ENCODE peak calls at places on chromosomes 4 and X, in ten cellular contexts. J, Y, O, V, Q, U, R, I, C and Z are unnamed samples.

GRCh38 chr4:61245321-61245720 is 45.2 kb downstream of the ADGRL3 start:
- DNase-seq in I (no peak), Y (no peak), O (no peak), J (no peak), V (no peak), C (no peak), U (no peak), R (no peak), Q (no peak), Z (no peak)

GRCh38 chrX:141220342-141221008 is 21.8 kb downstream of the SPANXC start:
- DNase-seq in C (no peak), V (no peak), O (no peak), Q (peak; percentile 78), R (no peak), Y (no peak), U (peak; percentile 61), J (no peak), I (peak; percentile 4), Z (no peak)

GRCh38 chrX:30713061-30713525 is 59.9 kb downstream of the GK start:
- DNase-seq in U (peak; percentile 72), V (peak; percentile 35), C (peak; percentile 72), J (no peak), O (peak; percentile 46), I (peak; percentile 10), Q (peak; percentile 32), R (peak; percentile 50), Y (peak; percentile 22), Z (peak; percentile 72)

GRCh38 chr4:126784966-126785580 is 847.7 kb upstream of the INTU start:
- DNase-seq in I (no peak), J (no peak), C (no peak), O (no peak), Y (no peak), R (no peak), U (no peak), Q (peak; percentile 55), V (no peak), Z (no peak)

GRCh38 chrX:632391-633042 is 1.9 kb downstream of the SHOX start:
- DNase-seq in C (no peak), U (no peak), R (peak; percentile 47), V (no peak), O (no peak), J (no peak), Y (no peak), I (no peak), Q (no peak), Z (no peak)

GRCh38 chr4:77695769-77696168 is 90.1 kb downstream of the CXCL13 start:
- DNase-seq in J (no peak), U (peak; percentile 88), V (no peak), R (no peak), C (no peak), I (peak; percentile 88), Q (peak; percentile 95), Y (no peak), O (no peak), Z (no peak)

GRCh38 chr4:113435893-113436292 is 325.6 kb downstream of the CAMK2D start:
- DNase-seq in I (no peak), J (no peak), Y (no peak), U (peak; percentile 90), Q (peak; percentile 96), V (no peak), R (no peak), O (no peak), C (peak; percentile 16), Z (no peak)

GRCh38 chr4:94918543-94918942 is 160.8 kb downstream of the BMPR1B start:
- DNase-seq in I (no peak), U (no peak), Q (no peak), R (no peak), J (no peak), C (no peak), V (no peak), Y (no peak), O (no peak), Z (no peak)

GRCh38 chr4:20860878-20861277 is 160.6 kb downstream of the PACRGL start:
- DNase-seq in V (no peak), U (no peak), I (no peak), J (no peak), Q (no peak), O (no peak), C (no peak), Y (no peak), R (no peak), Z (no peak)

GRCh38 chr4:173735585-173735984 is 205.6 kb upstream of the HAND2 start:
- DNase-seq in Q (no peak), V (no peak), J (no peak), R (no peak), O (no peak), Y (no peak), I (no peak), C (no peak), U (no peak), Z (no peak)

GRCh38 chr4:54838301-54838700 is 180.5 kb downstream of the KIT start:
- DNase-seq in C (no peak), U (no peak), I (no peak), Y (no peak), O (no peak), V (no peak), Q (no peak), J (no peak), R (no peak), Z (no peak)

GRCh38 chr4:25859429-25860148 is 3.2 kb downstream of the SEL1L3 start:
- DNase-seq in R (no peak), Q (no peak), I (no peak), J (no peak), U (no peak), V (no peak), Y (peak; percentile 33), O (peak; percentile 80), C (peak; percentile 35), Z (peak; percentile 52)

GRCh38 chr4:25857851-25858400 is 4.9 kb downstream of the SEL1L3 start:
- DNase-seq in C (no peak), Y (no peak), U (no peak), Q (no peak), V (no peak), J (no peak), R (no peak), I (no peak), O (no peak), Z (no peak)

GRCh38 chr4:25860586-25861421 is 2.0 kb downstream of the SEL1L3 start:
- DNase-seq in R (no peak), I (no peak), C (peak; percentile 50), O (peak; percentile 73), Q (no peak), V (no peak), U (no peak), J (peak; percentile 70), Y (no peak), Z (peak; percentile 37)

GRCh38 chr4:25857403-25857802 is 5.4 kb downstream of the SEL1L3 start:
- DNase-seq in I (no peak), Q (no peak), R (no peak), U (no peak), O (peak; percentile 51), Y (no peak), C (no peak), J (no peak), V (no peak), Z (no peak)

DNA sequence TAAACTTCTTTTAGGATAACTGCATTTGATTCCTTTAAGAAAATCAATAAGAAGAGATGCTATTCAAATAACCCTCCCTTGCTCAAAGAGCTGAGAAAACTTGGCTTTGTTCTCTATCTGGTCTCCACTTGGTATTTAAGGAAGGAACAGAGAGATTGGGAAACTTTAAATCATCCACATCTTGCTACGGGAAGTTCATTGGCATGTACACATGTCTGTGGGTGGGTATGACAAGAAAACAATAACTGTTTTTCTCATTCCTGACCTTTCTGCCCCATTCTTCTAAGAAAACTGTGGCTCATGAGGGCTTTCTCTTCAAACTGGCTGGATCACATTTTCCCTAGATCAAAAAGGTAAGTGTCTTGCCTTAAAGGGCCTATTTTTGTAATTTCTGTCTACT is 6.0 kb downstream of the SEL1L3 start:
- DNase-seq in U (peak; percentile 58), Q (no peak), V (no peak), I (no peak), Y (no peak), O (no peak), C (no peak), J (no peak), R (no peak), Z (no peak)
- TF ChIP-seq CTCF in U (no peak), Q (no peak), V (no peak), I (no peak), Y (no peak), O (no peak), C (no peak), J (no peak), R (no peak), Z (no peak)

GRCh38 chr4:186190456-186191265 is 706 bp upstream of the CYP4V2 start:
- DNase-seq in U (peak; percentile 10), Q (no peak), J (peak; percentile 81), I (no peak), Y (peak; percentile 54), O (peak; percentile 71), C (no peak), V (peak; percentile 26), R (peak; percentile 52), Z (peak; percentile 57)
- TF ChIP-seq CTCF in U (peak; percentile 8), Q (no peak), J (peak; percentile 4), I (peak; percentile 1), Y (no peak), O (peak; percentile 51), C (no peak), V (peak; percentile 22), R (no peak), Z (peak; percentile 31)

GRCh38 chrX:53224860-53225797 is at the start of gene KDM5C:
- DNase-seq in J (peak; percentile 92), U (peak; percentile 88), R (peak; percentile 85), V (peak; percentile 63), Y (peak; percentile 86), C (peak; percentile 84), Q (peak; percentile 90), I (peak; percentile 67), O (peak; percentile 94), Z (peak; percentile 95)

GRCh38 chrX:53227224-53227765 is 2.3 kb upstream of the KDM5C start:
- DNase-seq in C (no peak), J (no peak), U (no peak), I (no peak), Q (no peak), O (peak; percentile 16), V (no peak), R (no peak), Y (no peak), Z (no peak)

GRCh38 chrX:53223955-53224859 is 800 bp downstream of the KDM5C start:
- DNase-seq in Q (peak; percentile 82), V (peak; percentile 11), C (no peak), O (peak; percentile 11), R (peak; percentile 30), Y (no peak), J (no peak), U (peak; percentile 43), I (peak; percentile 10), Z (no peak)

GRCh38 chrX:53223068-53223693 is 1.8 kb downstream of the KDM5C start:
- DNase-seq in O (no peak), I (no peak), Y (no peak), J (no peak), U (peak; percentile 8), V (no peak), C (peak; percentile 10), R (no peak), Q (peak; percentile 9), Z (no peak)
- TF ChIP-seq CTCF in O (no peak), I (no peak), Y (no peak), J (no peak), U (peak; percentile 25), V (no peak), C (no peak), R (no peak), Q (peak; percentile 20), Z (no peak)

DNA sequence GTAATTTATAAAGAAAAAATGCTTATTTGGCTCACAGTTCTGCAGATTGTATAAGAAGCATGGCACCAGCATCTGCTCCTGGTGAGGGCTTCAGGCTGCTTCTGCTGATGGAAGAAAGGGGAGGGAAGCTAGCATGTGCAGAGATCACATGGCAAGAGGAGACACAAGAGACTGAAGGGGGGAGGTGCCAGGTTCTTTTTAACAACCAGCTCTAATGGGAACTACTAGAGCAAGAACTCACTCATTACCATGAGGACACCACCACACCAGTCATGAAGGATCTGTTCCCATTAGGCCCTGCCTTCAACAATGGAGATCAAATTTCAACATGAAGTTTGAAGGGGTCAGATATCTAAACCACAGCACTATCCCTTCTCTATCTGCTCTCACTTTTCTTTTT is 9.4 kb upstream of the COPS4 start:
- DNase-seq in Q (no peak), Y (no peak), C (no peak), J (no peak), I (no peak), U (no peak), R (no peak), V (no peak), O (peak; percentile 30), Z (no peak)
- TF ChIP-seq CTCF in Q (no peak), Y (no peak), C (no peak), J (no peak), I (no peak), U (no peak), R (no peak), V (no peak), O (no peak), Z (no peak)